ENCODE peak calls at places on chromosome 16, in six cellular contexts. X is activated naive CD4-positive, alpha-beta T cell; Q is NT2/D1; B is EL; S is dorsolateral prefrontal cortex; H is psoas muscle. R is an unnamed sample.

GRCh38 chr16:85446846-85447656 is 166.1 kb upstream of the GSE1 start:
- DNase-seq in X (no peak), Q (no peak), B (no peak), S (no peak), H (peak; percentile 81), R (no peak)

GRCh38 chr16:57825298-57826039 is 23.2 kb upstream of the KIFC3 start:
- DNase-seq in X (no peak), Q (no peak), B (no peak), S (no peak), H (no peak), R (no peak)

GRCh38 chr16:19415461-19415860 is 2.2 kb upstream of the TMC5 start:
- DNase-seq in X (no peak), Q (no peak), B (no peak), S (no peak), H (no peak), R (no peak)

GRCh38 chr16:12126091-12126806 is 149.7 kb downstream of the SNX29 start:
- DNase-seq in X (no peak), Q (no peak), B (no peak), S (no peak), H (no peak), R (no peak)

GRCh38 chr16:87914812-87915211 is 21.5 kb downstream of the CA5A start:
- DNase-seq in X (no peak), Q (no peak), B (no peak), S (no peak), H (no peak), R (no peak)

GRCh38 chr16:56312028-56312300 is 113.4 kb downstream of the AMFR start:
- DNase-seq in X (no peak), Q (no peak), B (no peak), S (no peak), H (no peak), R (no peak)

GRCh38 chr16:87295259-87295658 is 21.9 kb downstream of the C16orf95 start:
- DNase-seq in X (no peak), Q (no peak), B (peak; percentile 8), S (no peak), H (no peak), R (peak; percentile 45)

GRCh38 chr16:27452569-27453475 is 50.8 kb downstream of the IL21R start:
- DNase-seq in X (no peak), Q (no peak), B (no peak), S (no peak), H (no peak), R (no peak)

GRCh38 chr16:57802635-57803412 is 533 bp upstream of the KIFC3 start:
- DNase-seq in X (no peak), Q (no peak), B (no peak), S (no peak), H (peak; percentile 51), R (no peak)

GRCh38 chr16:75754126-75754525 is 27.8 kb upstream of the CPHXL start:
- DNase-seq in X (no peak), Q (no peak), B (peak; percentile 11), S (no peak), H (no peak), R (no peak)

R was measured in iPS DF 19.7.